ENCODE peak calls at places on chromosomes 11 and 22, in seven cellular contexts. E is transverse colon; V is astrocyte; C is iPS DF 6.9; W is adrenal gland; Y is CD4-positive, alpha-beta memory T cell; K is IMR-90. F is an unnamed sample. For H3K27me3, the result is how much of the 10 kb centered on the place peaks cover.

GRCh38 chr11:26993965-26994446 is at the start of gene FIBIN:
- DNase-seq in W (peak), E (peak), V (peak), Y (peak), K (peak), C (no peak), F (peak)

GRCh38 chr11:123188508-123189165 is 6.4 kb downstream of the CLMP start:
- DNase-seq in Y (no peak), K (peak), V (peak), E (no peak), W (no peak), C (no peak), F (no peak)

GRCh38 chr11:92557848-92558247 is 333.2 kb downstream of the FAT3 start:
- DNase-seq in W (no peak), C (no peak), V (no peak), Y (no peak), E (no peak), K (no peak), F (no peak)

GRCh38 chr22:17638432-17639237 is at the start of gene BCL2L13:
- DNase-seq in Y (peak), C (peak), W (peak), E (peak), K (peak), V (peak), F (peak)

GRCh38 chr11:64559351-64560138 is 31.5 kb upstream of the SLC22A12 start:
- DNase-seq in Y (no peak), E (peak), W (no peak), V (no peak), K (no peak), C (no peak), F (no peak)

GRCh38 chr11:58586998-58587397 is 8.1 kb downstream of the ZFP91 start:
- DNase-seq in K (no peak), Y (no peak), E (no peak), V (no peak), W (no peak), C (no peak), F (no peak)

GRCh38 chr11:78647266-78647915 is 72.7 kb upstream of the NARS2 start:
- DNase-seq in Y (no peak), K (no peak), V (no peak), E (no peak), C (no peak), W (no peak), F (peak)

GRCh38 chr11:9459573-9460321 is 1.1 kb upstream of the ZNF143 start:
- DNase-seq in V (peak), K (peak), C (no peak), E (peak), W (no peak), Y (peak), F (no peak)

GRCh38 chr11:69463181-69463891 is 18.1 kb upstream of the LINC01488 start:
- DNase-seq in K (peak), W (peak), E (no peak), Y (no peak), V (peak), C (no peak), F (no peak)

DNA sequence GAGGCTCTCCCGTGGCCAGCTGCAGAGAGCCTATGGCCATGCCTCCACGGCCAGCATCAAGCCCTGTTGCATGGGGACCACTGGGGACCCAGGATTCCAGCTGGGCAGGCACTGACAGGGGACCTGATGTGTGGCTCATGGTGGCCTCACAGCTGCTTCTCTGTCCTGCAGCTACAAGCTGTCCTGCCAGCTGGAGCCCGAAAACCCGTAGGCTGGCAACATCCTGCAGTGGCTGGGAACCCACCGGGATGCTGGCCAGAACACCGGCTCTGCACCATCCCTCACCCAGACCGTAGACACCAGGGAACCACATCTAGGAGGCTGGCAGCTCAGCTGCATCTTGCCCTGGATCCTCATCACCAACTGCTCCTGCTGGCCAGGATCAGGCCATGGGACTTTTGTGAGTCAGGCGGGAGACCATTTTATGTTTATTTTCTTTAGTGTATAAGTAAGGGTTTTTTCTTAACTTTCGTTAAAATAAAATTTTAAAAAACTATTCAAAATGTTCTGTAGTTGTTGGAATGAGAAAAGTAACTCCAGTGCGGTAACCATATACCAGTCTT is 7.9 kb downstream of the RGL4 start:
- DNase-seq in C (no peak), E (no peak), V (no peak), Y (no peak), K (peak), W (no peak), F (no peak)
- H3K27me3 ChIP-seq in C (under half), E (under half), V (under half), Y (under half), K (under half), W (under half), F (under half)

GRCh38 chr11:17753641-17754040 is 19.1 kb downstream of the KCNC1 start:
- DNase-seq in E (no peak), Y (no peak), C (no peak), K (no peak), V (no peak), W (no peak), F (no peak)

GRCh38 chr11:17753153-17753552 is 18.6 kb downstream of the KCNC1 start:
- DNase-seq in E (no peak), K (no peak), W (no peak), V (no peak), Y (no peak), C (no peak), F (no peak)

GRCh38 chr11:17751558-17751957 is 17.0 kb downstream of the KCNC1 start:
- DNase-seq in E (no peak), K (no peak), Y (no peak), V (no peak), C (no peak), W (no peak), F (no peak)

GRCh38 chr11:17752144-17752543 is 17.6 kb downstream of the KCNC1 start:
- DNase-seq in Y (no peak), C (no peak), K (no peak), E (no peak), V (no peak), W (no peak), F (no peak)

GRCh38 chr11:17755891-17756290 is 21.3 kb downstream of the KCNC1 start:
- DNase-seq in C (no peak), W (no peak), Y (no peak), K (no peak), V (no peak), E (no peak), F (no peak)
- H3K27me3 ChIP-seq in C (under half), W (under half), Y (under half), K (under half), V (under half), E (under half), F (under half)

GRCh38 chr11:118167906-118168305 is 8.5 kb downstream of the SCN2B start:
- DNase-seq in C (no peak), E (no peak), Y (no peak), V (no peak), K (no peak), W (no peak), F (no peak)
- H3K27me3 ChIP-seq in C (under half), E (under half), Y (under half), V (under half), K (under half), W (under half), F (under half)

GRCh38 chr22:45895436-45896152 is 81.4 kb downstream of the WNT7B start:
- DNase-seq in Y (no peak), C (no peak), K (no peak), V (no peak), W (no peak), E (no peak), F (no peak)
- H3K27me3 ChIP-seq in Y (under half), C (under half), K (under half), V (under half), W (under half), E (under half), F (under half)

GRCh38 chr22:23563111-23563510 is 17.0 kb downstream of the IGLL1 start:
- DNase-seq in E (no peak), W (no peak), Y (no peak), C (no peak), V (no peak), K (no peak), F (peak)

GRCh38 chr22:23564276-23564675 is 15.8 kb downstream of the IGLL1 start:
- DNase-seq in W (no peak), K (no peak), E (no peak), Y (no peak), V (no peak), C (no peak), F (peak)

GRCh38 chr22:23565288-23565941 is 14.7 kb downstream of the IGLL1 start:
- DNase-seq in Y (no peak), C (no peak), E (peak), V (no peak), W (no peak), K (no peak), F (no peak)

GRCh38 chr22:23566716-23567475 is 13.2 kb downstream of the IGLL1 start:
- DNase-seq in Y (no peak), C (no peak), E (no peak), W (no peak), K (no peak), V (no peak), F (no peak)

GRCh38 chr22:23565942-23566715 is 14.0 kb downstream of the IGLL1 start:
- DNase-seq in E (no peak), W (no peak), K (no peak), C (no peak), Y (no peak), V (no peak), F (no peak)
- H3K27me3 ChIP-seq in E (half or more), W (under half), K (under half), C (under half), Y (under half), V (under half), F (under half)

GRCh38 chr11:59983212-59983611 is 19.4 kb downstream of the OOSP4A start:
- DNase-seq in V (no peak), C (no peak), K (no peak), Y (no peak), E (no peak), W (no peak), F (no peak)

DNA sequence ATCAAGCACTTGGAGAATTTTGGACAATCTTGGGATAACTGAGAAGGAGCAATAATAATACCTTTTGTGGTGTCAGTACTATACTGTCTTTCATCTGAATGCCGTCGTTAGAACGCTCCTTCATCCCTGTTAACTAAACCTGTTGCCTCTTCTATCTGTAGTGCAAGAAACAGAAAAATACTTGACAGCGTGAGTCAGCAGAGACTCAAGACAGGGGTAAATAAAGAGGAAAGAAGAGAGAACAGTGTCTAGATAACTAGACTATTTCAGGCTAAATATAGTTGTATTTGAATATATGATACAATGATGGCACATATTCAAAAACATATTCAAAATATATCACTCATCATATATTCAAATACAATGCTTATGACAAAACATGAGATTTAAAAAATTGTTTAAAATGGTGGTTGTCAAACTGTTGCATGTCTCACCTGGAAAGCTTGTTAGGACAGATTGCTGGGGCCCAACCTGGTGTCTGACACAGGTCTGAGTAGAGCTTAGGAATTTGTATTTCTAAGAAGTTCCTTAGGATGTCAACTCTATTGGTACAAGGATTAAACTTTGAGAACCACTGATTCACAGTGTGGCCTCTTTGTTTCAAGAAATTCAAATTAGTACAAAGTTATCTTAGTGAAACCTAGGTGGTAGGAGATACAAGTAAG is 17.4 kb downstream of the OOSP4A start:
- DNase-seq in Y (no peak), C (no peak), E (no peak), W (no peak), V (no peak), K (no peak), F (no peak)
- H3K27me3 ChIP-seq in Y (under half), C (under half), E (under half), W (under half), V (under half), K (under half), F (under half)

DNA sequence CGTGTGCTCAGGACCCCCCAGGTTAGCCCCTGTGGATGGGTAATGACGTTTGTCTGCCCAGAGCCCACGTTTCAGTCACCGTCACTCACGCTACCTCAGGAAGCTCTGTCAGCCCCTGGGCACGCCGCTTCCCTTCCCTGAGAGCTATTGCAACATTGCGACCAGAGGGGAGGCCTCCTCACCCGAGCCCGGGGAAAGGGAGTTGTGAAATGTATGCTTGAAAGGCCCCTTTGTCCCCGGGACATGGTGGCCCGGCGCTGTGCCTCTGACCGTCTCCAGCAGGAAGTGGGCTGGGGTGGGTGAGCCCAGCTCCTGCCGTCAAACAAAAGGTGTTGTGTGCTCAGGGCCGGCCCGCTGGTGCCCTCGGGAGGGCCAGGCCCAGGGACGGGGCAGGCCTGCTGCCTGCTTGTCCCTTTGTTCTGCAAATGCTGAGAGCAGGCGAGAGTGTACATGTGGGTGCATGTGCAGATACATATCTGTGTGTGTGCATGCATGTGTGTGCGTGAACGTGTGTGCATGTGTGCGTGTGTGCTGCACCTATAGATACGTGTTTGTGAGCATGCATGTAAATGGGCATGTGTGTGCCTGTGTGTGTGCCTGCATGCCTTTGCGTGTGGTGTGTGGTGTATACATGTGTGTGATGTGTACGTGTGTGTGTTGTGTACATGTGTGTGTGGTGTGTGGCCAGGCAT is 1125.0 kb downstream of the BRD1 start:
- DNase-seq in W (no peak), K (no peak), C (no peak), E (no peak), V (no peak), Y (no peak), F (no peak)
- H3K27me3 ChIP-seq in W (under half), K (under half), C (under half), E (under half), V (under half), Y (under half), F (under half)

F was measured in ascending aorta.